ENCODE peak calls at places on chromosomes 7 and 10, in six cellular contexts. U is astrocyte, K is fibroblast of lung, I is PC-9, V is H9, D is GM23338. Y is an unnamed sample.

GRCh38 chr7:105098863-105099515 is 85.0 kb downstream of the KMT2E start:
- DNase-seq in V (no peak), K (peak; percentile 32), D (peak; percentile 7), U (peak; percentile 12), I (peak; percentile 75), Y (no peak)

GRCh38 chr7:131560061-131560460 is 3.6 kb upstream of the PODXL start:
- DNase-seq in D (no peak), U (no peak), V (no peak), K (no peak), I (no peak), Y (no peak)

GRCh38 chr7:121304259-121304658 is 24.5 kb upstream of the WNT16 start:
- DNase-seq in K (no peak), V (no peak), D (no peak), I (no peak), U (no peak), Y (no peak)

GRCh38 chr10:18104223-18104872 is 35.9 kb upstream of the CACNB2 start:
- DNase-seq in I (peak; percentile 33), D (peak; percentile 69), V (peak; percentile 36), U (peak; percentile 12), K (peak; percentile 21), Y (peak; percentile 56)

GRCh38 chr10:35643151-35643975 is 1.3 kb upstream of the FZD8 start:
- DNase-seq in K (peak; percentile 59), U (peak; percentile 26), V (peak; percentile 62), I (no peak), D (peak; percentile 76), Y (peak; percentile 81)

GRCh38 chr10:52818019-52818418 is 45.4 kb upstream of the MBL2 start:
- DNase-seq in V (no peak), I (peak; percentile 64), D (peak; percentile 90), K (peak; percentile 39), U (peak; percentile 27), Y (peak; percentile 62)

GRCh38 chr7:87797798-87798403 is 78.3 kb downstream of the SLC25A40 start:
- DNase-seq in K (peak; percentile 33), D (peak; percentile 81), I (peak; percentile 35), U (peak; percentile 25), V (no peak), Y (peak; percentile 71)

GRCh38 chr10:5070648-5071410 is 23.4 kb upstream of the AKR1C3 start:
- DNase-seq in K (peak; percentile 8), D (no peak), V (no peak), I (no peak), U (peak; percentile 14), Y (no peak)

DNA sequence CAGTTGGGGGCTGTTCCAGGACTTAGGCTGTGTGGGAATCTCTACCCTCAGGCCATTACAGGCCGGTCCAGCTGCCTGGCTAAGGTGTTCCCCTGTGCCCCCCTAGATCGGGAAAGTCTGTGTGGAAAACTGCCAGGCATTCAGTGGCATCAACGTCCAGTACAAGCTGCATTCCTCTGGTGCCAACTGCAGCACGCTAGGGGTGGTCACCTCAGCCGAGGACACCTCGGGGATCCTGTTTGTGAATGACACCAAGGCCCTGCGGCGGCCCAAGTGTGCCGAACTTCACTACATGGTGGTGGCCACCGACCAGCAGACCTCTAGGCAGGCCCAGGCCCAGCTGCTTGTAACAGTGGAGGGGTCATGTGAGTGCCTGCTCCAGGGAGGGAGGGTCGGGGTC is 27.1 kb upstream of the CSGALNACT2 start:
- DNase-seq in U (no peak), D (no peak), I (no peak), V (no peak), K (no peak), Y (no peak)
- H4K20me1 ChIP-seq in U (no peaks in the 10 kb centered on the region), D (no peaks in the 10 kb centered on the region), I (no peaks in the 10 kb centered on the region), V (no peaks in the 10 kb centered on the region), K (no peaks in the 10 kb centered on the region), Y (no peaks in the 10 kb centered on the region)

GRCh38 chr7:35817930-35818329 is 17.1 kb downstream of the SEPTIN7 start:
- DNase-seq in I (no peak), V (no peak), U (no peak), D (no peak), K (no peak), Y (no peak)
- H4K20me1 ChIP-seq in I (peaks cover 11% of the 10 kb centered on the region), V (no peaks in the 10 kb centered on the region), U (peaks cover 98% of the 10 kb centered on the region), D (peaks cover 20% of the 10 kb centered on the region), K (peaks cover 7% of the 10 kb centered on the region), Y (peaks cover 6% of the 10 kb centered on the region)

GRCh38 chr10:101773923-101774588 is 1.9 kb downstream of the FGF8 start:
- DNase-seq in I (no peak), U (no peak), K (no peak), V (no peak), D (peak; percentile 50), Y (peak; percentile 44)
- H4K20me1 ChIP-seq in I (no peaks in the 10 kb centered on the region), U (peaks cover 34% of the 10 kb centered on the region), K (no peaks in the 10 kb centered on the region), V (no peaks in the 10 kb centered on the region), D (no peaks in the 10 kb centered on the region), Y (peaks cover 21% of the 10 kb centered on the region)

GRCh38 chr7:70044064-70044463 is 445.8 kb downstream of the AUTS2 start:
- DNase-seq in V (peak; percentile 72), D (peak; percentile 51), K (no peak), U (no peak), I (no peak), Y (no peak)

GRCh38 chr7:70044525-70044924 is 446.2 kb downstream of the AUTS2 start:
- DNase-seq in D (no peak), U (no peak), V (no peak), I (no peak), K (no peak), Y (no peak)

GRCh38 chr7:70040971-70041766 is 442.9 kb downstream of the AUTS2 start:
- DNase-seq in V (no peak), U (no peak), D (peak; percentile 49), K (peak; percentile 33), I (no peak), Y (peak; percentile 31)

GRCh38 chr7:70042533-70042932 is 444.3 kb downstream of the AUTS2 start:
- DNase-seq in D (no peak), K (peak; percentile 56), U (peak; percentile 49), V (no peak), I (no peak), Y (no peak)

DNA sequence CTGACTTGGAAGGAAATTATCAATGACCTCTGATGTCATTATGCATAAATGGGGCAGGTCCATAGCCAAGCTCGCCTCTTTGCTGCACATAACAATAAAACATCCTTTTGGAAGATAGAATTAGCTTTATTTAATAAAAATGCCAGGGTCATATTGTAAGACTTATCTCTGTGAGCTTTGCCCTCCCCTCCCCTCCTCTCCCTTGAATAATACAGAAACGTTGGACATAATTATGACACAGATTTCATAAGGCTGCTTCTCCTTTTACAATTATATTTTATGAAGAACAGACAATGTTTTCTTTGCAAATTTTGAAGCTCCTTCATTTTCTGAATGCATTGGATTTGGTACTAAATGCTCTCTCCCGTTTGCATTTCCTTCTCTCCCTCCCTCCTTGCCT is 444.9 kb downstream of the AUTS2 start:
- DNase-seq in K (no peak), V (no peak), U (no peak), I (no peak), D (no peak), Y (no peak)
- H4K20me1 ChIP-seq in K (no peaks in the 10 kb centered on the region), V (no peaks in the 10 kb centered on the region), U (no peaks in the 10 kb centered on the region), I (no peaks in the 10 kb centered on the region), D (no peaks in the 10 kb centered on the region), Y (peaks cover 10% of the 10 kb centered on the region)

GRCh38 chr7:82672078-82672477 is 228.5 kb upstream of the CACNA2D1 start:
- DNase-seq in U (no peak), V (no peak), D (no peak), I (no peak), K (peak; percentile 9), Y (no peak)
- H4K20me1 ChIP-seq in U (no peaks in the 10 kb centered on the region), V (no peaks in the 10 kb centered on the region), D (no peaks in the 10 kb centered on the region), I (no peaks in the 10 kb centered on the region), K (no peaks in the 10 kb centered on the region), Y (no peaks in the 10 kb centered on the region)

GRCh38 chr7:141451232-141451631 is 100.0 kb upstream of the AGK start:
- DNase-seq in D (no peak), K (no peak), U (no peak), I (no peak), V (no peak), Y (no peak)
- H4K20me1 ChIP-seq in D (no peaks in the 10 kb centered on the region), K (no peaks in the 10 kb centered on the region), U (no peaks in the 10 kb centered on the region), I (no peaks in the 10 kb centered on the region), V (no peaks in the 10 kb centered on the region), Y (no peaks in the 10 kb centered on the region)

DNA sequence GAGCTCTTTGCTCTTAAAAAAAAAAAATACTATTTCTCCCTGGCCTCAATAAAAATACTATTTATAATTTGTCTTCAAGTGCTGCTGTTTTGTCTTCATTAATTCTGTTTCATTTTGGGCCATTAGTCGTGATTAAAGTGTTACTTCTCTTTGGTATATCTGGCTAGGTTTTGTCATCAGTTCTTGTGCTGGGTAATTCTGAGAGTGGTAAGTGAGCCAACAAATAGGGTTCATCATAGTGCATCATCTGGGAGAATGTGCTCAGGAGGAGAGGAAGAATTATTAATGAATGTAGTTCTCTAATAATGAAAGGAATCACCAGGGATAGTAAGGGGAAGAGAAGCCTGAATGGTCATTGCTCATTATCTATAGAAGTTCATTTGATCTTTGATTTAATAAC is 70.0 kb downstream of the LCOR start:
- DNase-seq in I (no peak), V (no peak), U (no peak), D (no peak), K (no peak), Y (no peak)
- H4K20me1 ChIP-seq in I (peaks cover 26% of the 10 kb centered on the region), V (no peaks in the 10 kb centered on the region), U (peaks cover 82% of the 10 kb centered on the region), D (peaks cover 8% of the 10 kb centered on the region), K (no peaks in the 10 kb centered on the region), Y (peaks cover 55% of the 10 kb centered on the region)

GRCh38 chr7:38307640-38308039 is 34.2 kb upstream of the TARP start:
- DNase-seq in V (no peak), D (no peak), U (no peak), K (no peak), I (no peak), Y (no peak)

GRCh38 chr7:38311329-38311937 is 38.0 kb upstream of the TARP start:
- DNase-seq in I (no peak), U (no peak), D (peak; percentile 76), V (no peak), K (peak; percentile 25), Y (no peak)

GRCh38 chr7:38312776-38313175 is 39.3 kb upstream of the TARP start:
- DNase-seq in U (no peak), K (no peak), V (no peak), I (no peak), D (no peak), Y (no peak)

GRCh38 chr7:38309555-38309954 is 36.1 kb upstream of the TARP start:
- DNase-seq in D (no peak), K (no peak), I (no peak), U (no peak), V (no peak), Y (no peak)

DNA sequence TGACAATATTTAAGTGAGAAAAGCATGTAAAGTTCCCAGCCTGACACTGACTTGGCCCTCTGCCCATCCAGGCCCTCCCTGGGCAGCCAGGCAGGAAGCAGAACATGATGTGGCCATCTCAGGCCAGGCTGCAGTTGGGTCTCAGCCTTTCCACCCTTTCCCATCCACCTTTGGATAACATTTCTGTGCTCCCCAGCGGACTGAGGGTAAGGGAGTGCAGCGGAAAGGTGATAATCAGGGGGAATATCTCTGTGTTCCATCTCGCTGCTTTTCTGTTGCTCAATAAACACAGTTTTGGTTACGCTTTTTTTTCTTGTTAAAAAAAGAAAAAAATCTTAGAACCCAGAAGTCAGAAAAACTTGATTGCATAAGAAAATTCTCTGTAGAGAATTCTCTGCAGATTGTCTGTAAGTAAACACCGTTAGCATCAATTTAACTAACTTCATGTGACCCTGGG is 37.2 kb upstream of the TARP start:
- DNase-seq in I (no peak), K (no peak), D (no peak), V (no peak), U (no peak), Y (no peak)
- H4K20me1 ChIP-seq in I (no peaks in the 10 kb centered on the region), K (no peaks in the 10 kb centered on the region), D (no peaks in the 10 kb centered on the region), V (no peaks in the 10 kb centered on the region), U (no peaks in the 10 kb centered on the region), Y (no peaks in the 10 kb centered on the region)

Y was measured in neural progenitor cell.